ENCODE peak calls at places on chromosomes 3 and 15, in six cellular contexts. One of them, this sample, is unnamed.

GRCh38 chr15:51030649-51031316 is 63.9 kb downstream of the TNFAIP8L3 start:
- DNase-seq in uterus: no peak
- DNase-seq in activated T-cell treated with anti-CD3 and anti-CD28 coated beads, Interleukin-2, amount 50 U/mL, for 72 hours: no peak
- DNase-seq in ELR: peak
- DNase-seq in H4: peak
- DNase-seq in LoVo: no peak
- DNase-seq in this sample: no peak

GRCh38 chr3:171874251-171874679 is 31.1 kb downstream of the TMEM212 start:
- DNase-seq in uterus: no peak
- DNase-seq in LoVo: no peak
- DNase-seq in H4: peak
- DNase-seq in ELR: peak
- DNase-seq in activated T-cell treated with anti-CD3 and anti-CD28 coated beads, Interleukin-2, amount 50 U/mL, for 72 hours: no peak
- DNase-seq in this sample: no peak

GRCh38 chr15:69723404-69724097 is 270.9 kb downstream of the RPLP1 start:
- DNase-seq in LoVo: no peak
- DNase-seq in activated T-cell treated with anti-CD3 and anti-CD28 coated beads, Interleukin-2, amount 50 U/mL, for 72 hours: no peak
- DNase-seq in ELR: no peak
- DNase-seq in uterus: no peak
- DNase-seq in H4: no peak
- DNase-seq in this sample: no peak

GRCh38 chr15:91252756-91253155 is 152.7 kb downstream of the SV2B start:
- DNase-seq in LoVo: no peak
- DNase-seq in ELR: no peak
- DNase-seq in uterus: no peak
- DNase-seq in H4: no peak
- DNase-seq in activated T-cell treated with anti-CD3 and anti-CD28 coated beads, Interleukin-2, amount 50 U/mL, for 72 hours: no peak
- DNase-seq in this sample: no peak

GRCh38 chr3:113498221-113499005 is 16.5 kb downstream of the SPICE1 start:
- DNase-seq in ELR: peak
- DNase-seq in LoVo: no peak
- DNase-seq in uterus: no peak
- DNase-seq in activated T-cell treated with anti-CD3 and anti-CD28 coated beads, Interleukin-2, amount 50 U/mL, for 72 hours: no peak
- DNase-seq in H4: peak
- DNase-seq in this sample: no peak

GRCh38 chr3:115330406-115330805 is 183.3 kb upstream of the ZBTB20 start:
- DNase-seq in uterus: no peak
- DNase-seq in LoVo: no peak
- DNase-seq in activated T-cell treated with anti-CD3 and anti-CD28 coated beads, Interleukin-2, amount 50 U/mL, for 72 hours: no peak
- DNase-seq in H4: no peak
- DNase-seq in ELR: peak
- DNase-seq in this sample: no peak

GRCh38 chr15:31270767-31271166 is 55.9 kb upstream of the KLF13 start:
- DNase-seq in ELR: peak
- DNase-seq in LoVo: no peak
- DNase-seq in activated T-cell treated with anti-CD3 and anti-CD28 coated beads, Interleukin-2, amount 50 U/mL, for 72 hours: no peak
- DNase-seq in uterus: no peak
- DNase-seq in H4: no peak
- DNase-seq in this sample: no peak

GRCh38 chr3:120753831-120754230 is 11.3 kb downstream of the GTF2E1 start:
- DNase-seq in activated T-cell treated with anti-CD3 and anti-CD28 coated beads, Interleukin-2, amount 50 U/mL, for 72 hours: no peak
- DNase-seq in LoVo: no peak
- DNase-seq in H4: no peak
- DNase-seq in uterus: no peak
- DNase-seq in ELR: no peak
- DNase-seq in this sample: no peak

GRCh38 chr3:127986803-127987202 is 65.4 kb upstream of the SEC61A1 start:
- DNase-seq in H4: no peak
- DNase-seq in uterus: no peak
- DNase-seq in LoVo: no peak
- DNase-seq in activated T-cell treated with anti-CD3 and anti-CD28 coated beads, Interleukin-2, amount 50 U/mL, for 72 hours: no peak
- DNase-seq in ELR: no peak
- DNase-seq in this sample: no peak

GRCh38 chr3:5466752-5467151 is 279.2 kb downstream of the EDEM1 start:
- DNase-seq in LoVo: no peak
- DNase-seq in activated T-cell treated with anti-CD3 and anti-CD28 coated beads, Interleukin-2, amount 50 U/mL, for 72 hours: no peak
- DNase-seq in ELR: no peak
- DNase-seq in H4: no peak
- DNase-seq in uterus: no peak
- DNase-seq in this sample: no peak

GRCh38 chr15:32123473-32123872 is 93.2 kb downstream of the CHRNA7 start:
- DNase-seq in LoVo: no peak
- DNase-seq in ELR: no peak
- DNase-seq in activated T-cell treated with anti-CD3 and anti-CD28 coated beads, Interleukin-2, amount 50 U/mL, for 72 hours: no peak
- DNase-seq in uterus: no peak
- DNase-seq in H4: no peak
- DNase-seq in this sample: no peak

GRCh38 chr3:128222771-128223386 is 69.6 kb downstream of the EEFSEC start:
- DNase-seq in activated T-cell treated with anti-CD3 and anti-CD28 coated beads, Interleukin-2, amount 50 U/mL, for 72 hours: no peak
- DNase-seq in ELR: peak
- DNase-seq in uterus: no peak
- DNase-seq in H4: no peak
- DNase-seq in LoVo: no peak
- DNase-seq in this sample: no peak

GRCh38 chr15:73621286-73621826 is 11.8 kb downstream of the NPTN start:
- DNase-seq in activated T-cell treated with anti-CD3 and anti-CD28 coated beads, Interleukin-2, amount 50 U/mL, for 72 hours: no peak
- DNase-seq in uterus: no peak
- DNase-seq in H4: no peak
- DNase-seq in ELR: no peak
- DNase-seq in LoVo: no peak
- DNase-seq in this sample: no peak

This sample was measured in T-helper 9 cell.